ENCODE peak calls at places on chromosomes 1 and 21, in six cellular contexts. C is transverse colon, M is A549, E is body of pancreas, N is heart left ventricle, A is right lobe of liver. L is an unnamed sample.

GRCh38 chr1:27416387-27417111 is 24.1 kb downstream of the GPR3 start:
- DNase-seq in E (peak; percentile 64), A (no peak), C (peak; percentile 49), N (peak; percentile 47), M (no peak), L (peak; percentile 64)

GRCh38 chr1:207815913-207816312 is 64.1 kb downstream of the CD46 start:
- DNase-seq in M (no peak), C (no peak), A (no peak), N (no peak), E (no peak), L (peak; percentile 34)

GRCh38 chr1:21251773-21252471 is 38.3 kb downstream of the ECE1 start:
- DNase-seq in A (peak; percentile 57), E (peak; percentile 99), M (peak; percentile 64), C (peak; percentile 60), N (peak; percentile 86), L (no peak)

GRCh38 chr1:9985001-9985400 is 12.0 kb upstream of the RBP7 start:
- DNase-seq in C (no peak), A (no peak), E (no peak), M (no peak), N (no peak), L (no peak)

GRCh38 chr1:230165526-230165925 is 98.5 kb downstream of the GALNT2 start:
- DNase-seq in N (no peak), E (peak; percentile 78), A (no peak), M (no peak), C (no peak), L (peak; percentile 42)

GRCh38 chr1:110634455-110635281 is 28.5 kb upstream of the KCNA2 start:
- DNase-seq in N (peak; percentile 91), C (peak; percentile 78), M (peak; percentile 20), E (peak; percentile 92), A (peak; percentile 35), L (no peak)

GRCh38 chr1:59691261-59691660 is 123.5 kb upstream of the HOOK1 start:
- DNase-seq in M (no peak), N (no peak), A (no peak), C (peak; percentile 11), E (peak; percentile 58), L (no peak)

GRCh38 chr1:23804183-23804582 is 3.6 kb upstream of the GALE start:
- DNase-seq in M (no peak), A (no peak), C (no peak), E (no peak), N (no peak), L (peak; percentile 24)

GRCh38 chr1:161091796-161092507 is 2.6 kb upstream of the NECTIN4 start:
- DNase-seq in N (no peak), C (no peak), A (no peak), M (no peak), E (no peak), L (no peak)

GRCh38 chr1:178575611-178576331 is 62.9 kb downstream of the TEX35 start:
- DNase-seq in A (no peak), E (no peak), M (no peak), C (no peak), N (no peak), L (peak; percentile 60)

GRCh38 chr1:203481186-203481585 is 5.6 kb downstream of the PRELP start:
- DNase-seq in A (no peak), N (no peak), M (no peak), C (no peak), E (no peak), L (no peak)

GRCh38 chr1:186722711-186723309 is 42.6 kb upstream of the PTGS2 start:
- DNase-seq in A (no peak), M (peak; percentile 26), C (no peak), N (no peak), E (peak; percentile 13), L (no peak)

GRCh38 chr1:184499626-184500025 is 112.8 kb downstream of the C1orf21 start:
- DNase-seq in C (no peak), E (no peak), N (no peak), A (no peak), M (no peak), L (no peak)

GRCh38 chr1:110310300-110310699 is 28.9 kb upstream of the RBM15 start:
- DNase-seq in A (no peak), C (no peak), N (peak; percentile 52), E (no peak), M (no peak), L (peak; percentile 30)

GRCh38 chr1:9129391-9130041 is 614 bp upstream of the GPR157 start:
- DNase-seq in N (peak; percentile 91), C (peak; percentile 97), E (peak; percentile 92), A (peak; percentile 96), M (peak; percentile 76), L (peak; percentile 97)

GRCh38 chr1:65946960-65947359 is 154.3 kb downstream of the PDE4B start:
- DNase-seq in M (no peak), E (no peak), N (no peak), A (no peak), C (no peak), L (no peak)

GRCh38 chr1:37473431-37474050 is 839 bp upstream of the ZC3H12A start:
- DNase-seq in N (no peak), C (no peak), A (no peak), M (no peak), E (no peak), L (no peak)

GRCh38 chr21:16455978-16456377 is 726.2 kb downstream of the USP25 start:
- DNase-seq in A (no peak), E (no peak), N (no peak), C (no peak), M (no peak), L (no peak)

GRCh38 chr1:33241866-33242265 is 14.4 kb upstream of the ZNF362 start:
- DNase-seq in N (no peak), M (no peak), C (no peak), E (no peak), A (no peak), L (no peak)

GRCh38 chr1:184387871-184388670 is 1.2 kb downstream of the C1orf21 start:
- DNase-seq in N (peak; percentile 38), E (peak; percentile 34), C (peak; percentile 53), M (no peak), A (peak; percentile 60), L (no peak)

GRCh38 chr1:172356620-172357019 is 63.9 kb upstream of the C1orf105 start:
- DNase-seq in M (peak; percentile 44), E (no peak), A (no peak), N (no peak), C (peak; percentile 24), L (no peak)

GRCh38 chr1:181127898-181128453 is 39.5 kb downstream of the IER5 start:
- DNase-seq in A (no peak), E (no peak), N (no peak), M (no peak), C (no peak), L (no peak)

GRCh38 chr1:151475175-151475574 is 15.9 kb upstream of the POGZ start:
- DNase-seq in E (no peak), M (no peak), N (no peak), A (no peak), C (no peak), L (no peak)

GRCh38 chr1:91948501-91949355 is 473 bp upstream of the BRDT start:
- DNase-seq in E (no peak), C (no peak), A (no peak), M (no peak), N (no peak), L (peak; percentile 31)

GRCh38 chr1:19825298-19825697 is 10.2 kb upstream of the RNF186 start:
- DNase-seq in C (no peak), M (no peak), A (peak; percentile 48), N (no peak), E (peak; percentile 89), L (no peak)

GRCh38 chr1:226788965-226789364 is 49.9 kb upstream of the ITPKB start:
- DNase-seq in A (no peak), C (no peak), N (no peak), E (no peak), M (no peak), L (no peak)

GRCh38 chr1:3902546-3902945 is 2.5 kb upstream of the C1orf174 start:
- DNase-seq in C (no peak), N (no peak), M (no peak), A (no peak), E (no peak), L (no peak)

DNA sequence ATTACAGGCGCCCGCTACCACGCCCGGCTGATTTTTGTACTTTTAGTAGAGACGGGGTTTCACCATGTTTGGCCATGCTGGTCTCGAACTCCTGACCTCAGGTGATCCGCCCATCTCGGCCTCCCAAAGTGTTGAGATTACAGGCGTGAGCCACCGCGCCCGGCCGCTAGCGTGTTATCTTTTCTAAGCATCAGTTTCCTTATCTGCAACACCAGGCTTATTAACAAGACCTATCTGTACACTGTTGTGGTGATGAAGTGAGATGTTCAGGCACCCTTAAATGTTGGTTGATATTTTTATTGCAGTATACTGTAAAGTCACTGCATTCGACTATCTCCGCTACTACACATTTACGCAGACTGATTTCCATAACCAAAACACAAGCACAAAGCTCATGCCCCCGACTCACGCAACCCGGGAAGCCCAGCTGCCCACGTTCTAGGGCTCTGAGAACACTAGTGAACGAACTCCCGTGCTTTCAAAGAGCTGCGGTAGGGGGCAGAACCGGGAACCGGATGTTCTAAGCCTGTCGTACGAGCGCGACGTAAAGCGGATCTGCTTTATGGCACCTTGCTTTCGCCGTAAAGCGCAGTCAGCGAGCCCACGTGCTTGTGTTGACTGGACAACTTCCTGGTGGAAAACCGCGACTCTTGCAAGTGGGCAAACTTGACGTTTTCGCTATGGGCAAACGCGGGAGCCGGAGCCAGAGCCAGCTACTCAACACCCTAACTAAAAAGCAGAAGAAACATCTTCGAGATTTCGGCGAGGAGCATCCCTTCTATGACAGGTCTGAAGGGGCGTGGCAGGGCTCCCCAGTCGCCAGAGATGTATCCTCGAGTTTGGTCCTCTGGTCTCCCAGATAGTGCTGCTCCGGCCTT is at the start of gene UTP25:
- DNase-seq in N (peak; percentile 94), C (peak; percentile 95), M (peak; percentile 80), E (peak; percentile 97), A (peak; percentile 89), L (peak; percentile 90)
- TF ChIP-seq POLR2A in N (peak; percentile 62), C (peak; percentile 69), M (peak; percentile 67), E (peak; percentile 74), A (peak; percentile 88), L (no peak)

GRCh38 chr1:221780175-221780574 is 38.3 kb upstream of the DUSP10 start:
- DNase-seq in C (no peak), A (no peak), N (no peak), E (no peak), M (no peak), L (no peak)
- H3K4me1 ChIP-seq in C (no peaks in the 10 kb centered on the region), A (no peaks in the 10 kb centered on the region), N (no peaks in the 10 kb centered on the region), E (no peaks in the 10 kb centered on the region), M (peaks cover under 1% of the 10 kb centered on the region), L (no peaks in the 10 kb centered on the region)

GRCh38 chr1:233294991-233295774 is at the start of gene PCNX2:
- DNase-seq in A (peak; percentile 38), C (peak; percentile 65), E (peak; percentile 63), N (no peak), M (peak; percentile 88), L (peak; percentile 72)
- TF ChIP-seq POLR2A in A (no peak), C (no peak), E (no peak), N (no peak), M (peak; percentile 72), L (no peak)

DNA sequence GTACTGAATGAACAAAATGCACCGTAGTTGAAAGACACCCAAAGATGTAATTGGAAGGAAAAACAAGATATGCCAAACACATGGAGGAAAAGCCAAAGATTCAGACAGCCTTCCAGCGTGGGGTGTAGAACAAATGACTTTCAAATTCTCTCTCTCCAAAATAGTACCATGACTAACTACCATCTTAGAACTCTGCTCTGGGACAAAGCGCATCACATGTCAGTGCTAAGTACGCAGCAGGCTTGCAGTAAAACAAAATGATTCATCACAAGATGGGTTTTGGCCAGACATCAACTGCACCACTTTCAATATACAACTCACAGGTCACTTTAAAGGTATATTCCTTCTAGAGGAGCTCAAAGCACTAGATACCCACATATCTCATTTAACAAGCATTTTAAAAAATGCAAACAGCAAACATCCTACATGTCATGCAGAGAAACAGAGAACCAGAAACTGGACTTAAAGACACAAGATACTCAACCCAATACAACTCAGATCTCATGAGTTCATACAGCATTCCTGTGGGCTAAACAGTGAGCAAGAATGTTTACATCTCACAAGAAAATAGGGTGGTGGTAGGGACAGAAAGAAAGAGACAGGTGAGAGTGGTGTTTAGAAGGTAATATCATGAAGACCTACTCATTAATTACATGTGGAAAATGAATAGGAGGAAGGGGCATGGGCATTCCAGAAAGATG is 75.7 kb downstream of the BCAR3 start:
- DNase-seq in N (no peak), A (no peak), C (no peak), M (peak; percentile 68), E (no peak), L (no peak)
- H3K4me1 ChIP-seq in N (peaks cover 72% of the 10 kb centered on the region), A (no peaks in the 10 kb centered on the region), C (no peaks in the 10 kb centered on the region), M (peaks cover 79% of the 10 kb centered on the region), E (peaks cover 7% of the 10 kb centered on the region), L (peaks cover 21% of the 10 kb centered on the region)